ENCODE peak calls at places on chromosomes 5 and 9, in eight cellular contexts. K is neural crest cell, C is choroid plexus epithelial cell, A is AG04449, E is foreskin fibroblast, W is GM13976, T is AG09319, J is fibroblast of pulmonary artery. F is an unnamed sample.

GRCh38 chr5:55864606-55865541 is 13.7 kb downstream of the IL31RA start:
- DNase-seq in K (no peak), C (peak), A (no peak), E (no peak), W (no peak), T (no peak), J (peak), F (no peak)

GRCh38 chr5:68252678-68253520 is 37.3 kb downstream of the PIK3R1 start:
- DNase-seq in K (peak), C (peak), A (no peak), E (peak), W (peak), T (peak), J (peak), F (peak)

GRCh38 chr5:142151436-142152382 is 43.1 kb downstream of the NDFIP1 start:
- DNase-seq in K (peak), C (peak), A (peak), E (peak), W (peak), T (peak), J (peak), F (peak)

GRCh38 chr9:113543286-113544000 is 79.9 kb downstream of the RGS3 start:
- DNase-seq in K (no peak), C (no peak), A (no peak), E (no peak), W (no peak), T (no peak), J (no peak), F (no peak)

GRCh38 chr9:36164989-36165388 is 4.2 kb upstream of the CCIN start:
- DNase-seq in K (no peak), C (no peak), A (no peak), E (no peak), W (no peak), T (no peak), J (no peak), F (no peak)

GRCh38 chr5:37900692-37901091 is 60.9 kb upstream of the GDNF start:
- DNase-seq in K (no peak), C (peak), A (no peak), E (peak), W (no peak), T (no peak), J (peak), F (peak)

GRCh38 chr5:157383151-157383810 is 76.7 kb upstream of the NIPAL4 start:
- DNase-seq in K (no peak), C (peak), A (no peak), E (no peak), W (no peak), T (no peak), J (no peak), F (no peak)

GRCh38 chr5:98969400-98969799 is 40.6 kb upstream of the CHD1 start:
- DNase-seq in K (no peak), C (no peak), A (no peak), E (no peak), W (no peak), T (no peak), J (no peak), F (no peak)

GRCh38 chr5:36373527-36374086 is 71.9 kb upstream of the RANBP3L start:
- DNase-seq in K (no peak), C (peak), A (no peak), E (peak), W (no peak), T (no peak), J (peak), F (peak)

GRCh38 chr5:112551437-112552018 is 132.5 kb upstream of the EPB41L4A start:
- DNase-seq in K (peak), C (peak), A (peak), E (peak), W (peak), T (no peak), J (peak), F (peak)

GRCh38 chr5:9782806-9783560 is 152.8 kb upstream of the TAS2R1 start:
- DNase-seq in K (no peak), C (peak), A (no peak), E (peak), W (no peak), T (peak), J (peak), F (no peak)

GRCh38 chr9:113746486-113746885 is 129.6 kb upstream of the ZNF618 start:
- DNase-seq in K (no peak), C (no peak), A (no peak), E (no peak), W (no peak), T (no peak), J (no peak), F (peak)

GRCh38 chr9:87076825-87077224 is 129.5 kb upstream of the GAS1 start:
- DNase-seq in K (no peak), C (peak), A (no peak), E (peak), W (no peak), T (no peak), J (peak), F (no peak)

GRCh38 chr9:129078691-129079503 is 2.0 kb upstream of the DOLPP1 start:
- DNase-seq in K (no peak), C (no peak), A (no peak), E (no peak), W (no peak), T (no peak), J (no peak), F (no peak)

GRCh38 chr9:73565833-73566465 is 414.3 kb downstream of the ANXA1 start:
- DNase-seq in K (no peak), C (peak), A (no peak), E (peak), W (no peak), T (no peak), J (peak), F (peak)
- TF ChIP-seq CTCF in K (peak), C (peak), A (no peak), E (peak), W (peak), T (peak), J (peak), F (peak)

GRCh38 chr5:72522607-72523006 is 15.4 kb upstream of the ZNF366 start:
- DNase-seq in K (no peak), C (no peak), A (no peak), E (no peak), W (no peak), T (no peak), J (no peak), F (no peak)

GRCh38 chr5:72525816-72526215 is 18.6 kb upstream of the ZNF366 start:
- DNase-seq in K (no peak), C (peak), A (peak), E (peak), W (no peak), T (peak), J (peak), F (peak)

GRCh38 chr5:72529383-72529782 is 22.2 kb upstream of the ZNF366 start:
- DNase-seq in K (no peak), C (no peak), A (no peak), E (no peak), W (no peak), T (no peak), J (no peak), F (no peak)

GRCh38 chr5:72519191-72519590 is 12.0 kb upstream of the ZNF366 start:
- DNase-seq in K (no peak), C (no peak), A (no peak), E (no peak), W (no peak), T (no peak), J (no peak), F (no peak)

DNA sequence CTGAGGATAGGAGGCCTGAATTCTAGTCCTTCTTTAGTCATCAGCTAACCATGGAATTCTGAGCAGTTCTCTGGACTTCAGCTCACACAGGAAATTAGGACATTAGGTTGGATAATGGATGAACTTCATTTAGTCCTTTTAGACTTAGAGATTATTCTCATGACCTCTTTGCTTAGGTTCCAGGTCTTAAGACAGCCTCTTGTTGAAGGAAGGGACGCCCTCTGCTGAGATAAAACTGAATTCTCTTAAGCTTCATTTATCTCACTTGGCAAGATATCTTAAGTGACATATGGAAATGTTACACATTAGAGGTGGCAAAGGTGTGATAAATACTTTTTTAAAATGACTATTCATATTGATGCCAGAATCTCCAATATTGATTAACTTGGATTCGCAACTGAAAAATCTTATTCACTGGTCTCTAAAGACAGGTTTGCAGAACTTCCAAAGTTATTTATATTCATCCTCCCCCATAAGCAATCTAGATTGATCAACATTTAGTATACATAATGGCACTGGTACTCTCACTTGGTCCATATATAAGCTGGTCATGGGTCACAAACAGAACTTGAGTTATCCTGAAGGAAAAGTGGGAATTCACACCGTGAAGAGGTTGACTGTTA is 16.9 kb upstream of the ZNF366 start:
- DNase-seq in K (no peak), C (peak), A (peak), E (peak), W (peak), T (peak), J (peak), F (peak)
- TF ChIP-seq CTCF in K (peak), C (peak), A (peak), E (peak), W (peak), T (peak), J (peak), F (peak)

GRCh38 chr5:61307611-61308010 is 24.4 kb upstream of the ZSWIM6 start:
- DNase-seq in K (no peak), C (no peak), A (no peak), E (peak), W (no peak), T (no peak), J (no peak), F (no peak)

GRCh38 chr5:61308699-61309098 is 23.4 kb upstream of the ZSWIM6 start:
- DNase-seq in K (no peak), C (no peak), A (no peak), E (no peak), W (no peak), T (no peak), J (no peak), F (no peak)

GRCh38 chr5:61304611-61305369 is 27.3 kb upstream of the ZSWIM6 start:
- DNase-seq in K (no peak), C (peak), A (no peak), E (peak), W (no peak), T (peak), J (peak), F (peak)

GRCh38 chr5:61307196-61307590 is 24.9 kb upstream of the ZSWIM6 start:
- DNase-seq in K (no peak), C (no peak), A (no peak), E (peak), W (no peak), T (peak), J (no peak), F (no peak)

GRCh38 chr5:61306531-61307195 is 25.4 kb upstream of the ZSWIM6 start:
- DNase-seq in K (no peak), C (peak), A (no peak), E (peak), W (peak), T (peak), J (peak), F (no peak)
- TF ChIP-seq CTCF in K (no peak), C (no peak), A (no peak), E (no peak), W (no peak), T (no peak), J (no peak), F (no peak)

GRCh38 chr5:107088907-107089306 is 581.8 kb downstream of the EFNA5 start:
- DNase-seq in K (no peak), C (no peak), A (no peak), E (peak), W (no peak), T (no peak), J (no peak), F (no peak)

GRCh38 chr5:107085572-107085971 is 585.2 kb downstream of the EFNA5 start:
- DNase-seq in K (no peak), C (no peak), A (no peak), E (no peak), W (no peak), T (no peak), J (no peak), F (no peak)

GRCh38 chr5:107092695-107093094 is 578.0 kb downstream of the EFNA5 start:
- DNase-seq in K (no peak), C (no peak), A (no peak), E (peak), W (no peak), T (no peak), J (peak), F (peak)

GRCh38 chr5:107090471-107090870 is 580.3 kb downstream of the EFNA5 start:
- DNase-seq in K (no peak), C (peak), A (no peak), E (peak), W (no peak), T (no peak), J (no peak), F (no peak)
- TF ChIP-seq CTCF in K (no peak), C (no peak), A (no peak), E (no peak), W (no peak), T (no peak), J (no peak), F (no peak)

GRCh38 chr9:2132484-2133082 is 117.4 kb downstream of the SMARCA2 start:
- DNase-seq in K (no peak), C (peak), A (no peak), E (peak), W (no peak), T (peak), J (peak), F (no peak)
- TF ChIP-seq CTCF in K (peak), C (peak), A (peak), E (peak), W (peak), T (peak), J (peak), F (peak)

F was measured in mammary epithelial cell.